ENCODE peak calls at places on chromosomes 1 and 21, in seven cellular contexts. I is body of pancreas; O is omental fat pad; C is CD8-positive, alpha-beta T cell; B is dorsolateral prefrontal cortex; Y is neural crest cell; G is vagina. J is an unnamed sample.

GRCh38 chr1:237267743-237268142 is 225.8 kb downstream of the RYR2 start:
- DNase-seq in I (no peak), O (no peak), C (no peak), B (no peak), Y (no peak), G (no peak), J (no peak)

GRCh38 chr1:234538930-234539649 is 60.1 kb upstream of the TARBP1 start:
- DNase-seq in I (peak; percentile 33), O (no peak), C (no peak), B (no peak), Y (no peak), G (no peak), J (no peak)

GRCh38 chr1:67299296-67299695 is 8.4 kb upstream of the IL12RB2 start:
- DNase-seq in I (no peak), O (no peak), C (no peak), B (no peak), Y (no peak), G (no peak), J (no peak)

GRCh38 chr1:229058716-229059115 is 212.2 kb upstream of the RAB4A start:
- DNase-seq in I (no peak), O (no peak), C (no peak), B (no peak), Y (no peak), G (no peak), J (no peak)

GRCh38 chr21:42000908-42001307 is 9.3 kb downstream of the ZBTB21 start:
- DNase-seq in I (no peak), O (no peak), C (no peak), B (no peak), Y (no peak), G (no peak), J (no peak)

GRCh38 chr21:36237441-36237840 is 80.8 kb downstream of the DOP1B start:
- DNase-seq in I (no peak), O (no peak), C (no peak), B (no peak), Y (no peak), G (no peak), J (no peak)

GRCh38 chr1:177800386-177801058 is 169.3 kb downstream of the SEC16B start:
- DNase-seq in I (no peak), O (no peak), C (no peak), B (no peak), Y (no peak), G (no peak), J (no peak)

GRCh38 chr1:86687595-86687994 is 16.8 kb upstream of the SH3GLB1 start:
- DNase-seq in I (no peak), O (no peak), C (no peak), B (no peak), Y (no peak), G (no peak), J (no peak)

GRCh38 chr21:43608225-43608624 is 51.1 kb downstream of the HSF2BP start:
- DNase-seq in I (no peak), O (no peak), C (no peak), B (no peak), Y (no peak), G (no peak), J (no peak)

GRCh38 chr1:12549106-12549459 is 68.9 kb downstream of the DHRS3 start:
- DNase-seq in I (no peak), O (no peak), C (no peak), B (no peak), Y (no peak), G (no peak), J (no peak)

GRCh38 chr1:155085504-155086181 is 7.0 kb downstream of the EFNA3 start:
- DNase-seq in I (peak; percentile 72), O (peak; percentile 67), C (peak; percentile 77), B (no peak), Y (no peak), G (no peak), J (peak; percentile 59)

GRCh38 chr1:230458509-230458908 is 32.4 kb upstream of the PGBD5 start:
- DNase-seq in I (no peak), O (no peak), C (no peak), B (no peak), Y (no peak), G (no peak), J (no peak)

GRCh38 chr1:3668585-3669300 is 16.4 kb downstream of the TP73 start:
- DNase-seq in I (peak; percentile 96), O (no peak), C (no peak), B (no peak), Y (no peak), G (no peak), J (no peak)

GRCh38 chr1:218693584-218693983 is 348.4 kb downstream of the TGFB2 start:
- DNase-seq in I (no peak), O (no peak), C (no peak), B (no peak), Y (no peak), G (no peak), J (no peak)

GRCh38 chr1:89965203-89965900 is 29.6 kb upstream of the ZNF326 start:
- DNase-seq in I (no peak), O (no peak), C (no peak), B (no peak), Y (no peak), G (no peak), J (no peak)

GRCh38 chr21:17636711-17637110 is 24.0 kb upstream of the BTG3 start:
- DNase-seq in I (no peak), O (no peak), C (no peak), B (no peak), Y (no peak), G (no peak), J (no peak)

GRCh38 chr1:19533626-19534025 is 48.3 kb upstream of the CAPZB start:
- DNase-seq in I (no peak), O (no peak), C (no peak), B (no peak), Y (no peak), G (no peak), J (no peak)

GRCh38 chr1:199585392-199585791 is 442.1 kb upstream of the NR5A2 start:
- DNase-seq in I (no peak), O (no peak), C (no peak), B (no peak), Y (no peak), G (no peak), J (no peak)

GRCh38 chr21:42397291-42398129 is 1.7 kb upstream of the TMPRSS3 start:
- DNase-seq in I (no peak), O (no peak), C (no peak), B (no peak), Y (no peak), G (no peak), J (no peak)

GRCh38 chr1:30757976-30758688 is 558 bp upstream of the LAPTM5 start:
- DNase-seq in I (no peak), O (no peak), C (no peak), B (no peak), Y (no peak), G (no peak), J (no peak)
- TF ChIP-seq CTCF in I (no peak), O (no peak), C (no peak), B (no peak), Y (no peak), G (no peak), J (no peak)

GRCh38 chr1:11352058-11352715 is 79.2 kb downstream of the UBIAD1 start:
- DNase-seq in I (no peak), O (no peak), C (no peak), B (no peak), Y (no peak), G (no peak), J (no peak)
- TF ChIP-seq CTCF in I (no peak), O (no peak), C (no peak), B (no peak), Y (no peak), G (no peak), J (no peak)

DNA sequence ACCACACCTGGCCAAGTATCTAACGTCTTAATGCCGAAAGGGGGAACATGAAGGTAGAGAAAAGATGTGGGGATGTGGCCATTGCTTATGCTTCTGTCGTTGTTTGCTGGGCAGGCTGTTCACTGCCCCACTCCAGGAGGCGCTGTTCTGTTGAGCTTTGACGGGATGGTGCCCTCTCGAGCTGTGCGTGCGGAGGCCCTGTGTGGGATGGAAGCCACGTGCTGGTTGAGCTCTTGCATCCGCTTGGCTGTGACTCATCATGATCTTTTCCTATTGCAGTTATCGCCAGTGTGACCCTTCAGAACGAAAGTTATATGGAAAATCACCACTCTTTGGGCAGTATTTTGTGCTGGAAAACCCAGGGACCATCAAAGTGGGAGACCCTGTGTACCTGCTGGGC is 26.3 kb downstream of the MTARC1 start:
- DNase-seq in I (no peak), O (no peak), C (no peak), B (no peak), Y (no peak), G (no peak), J (no peak)
- TF ChIP-seq CTCF in I (no peak), O (no peak), C (no peak), B (no peak), Y (no peak), G (no peak), J (no peak)

DNA sequence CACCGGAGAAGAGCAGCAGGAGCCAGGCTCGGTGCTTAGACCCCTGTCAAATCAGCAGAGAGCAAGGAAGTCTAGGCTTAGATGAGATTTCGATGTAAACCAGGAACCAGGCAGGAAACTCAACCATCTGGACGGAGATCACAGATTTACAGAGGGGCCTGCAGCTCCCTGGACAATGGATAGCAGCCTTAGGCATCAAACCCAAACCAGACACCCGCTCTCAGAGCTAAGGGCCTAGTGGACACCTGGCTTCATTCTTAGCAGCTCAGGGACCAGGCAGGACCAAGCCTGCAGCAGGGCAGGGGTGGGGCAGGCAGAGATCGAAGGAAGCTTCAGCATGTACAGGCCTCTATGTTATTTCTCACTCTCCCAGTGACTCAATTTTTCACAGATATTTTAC is 127.8 kb upstream of the FMN2 start:
- DNase-seq in I (no peak), O (no peak), C (no peak), B (no peak), Y (no peak), G (no peak), J (no peak)
- TF ChIP-seq CTCF in I (no peak), O (no peak), C (no peak), B (no peak), Y (no peak), G (no peak), J (no peak)

GRCh38 chr21:14725219-14725618 is 179.1 kb upstream of the SAMSN1 start:
- DNase-seq in I (no peak), O (no peak), C (no peak), B (no peak), Y (no peak), G (no peak), J (no peak)

GRCh38 chr21:14718957-14719356 is 172.8 kb upstream of the SAMSN1 start:
- DNase-seq in I (no peak), O (no peak), C (no peak), B (no peak), Y (no peak), G (no peak), J (no peak)

GRCh38 chr21:14722841-14723483 is 176.8 kb upstream of the SAMSN1 start:
- DNase-seq in I (no peak), O (no peak), C (no peak), B (no peak), Y (no peak), G (no peak), J (no peak)
- TF ChIP-seq CTCF in I (no peak), O (no peak), C (no peak), B (no peak), Y (no peak), G (no peak), J (no peak)